ENCODE peak calls at places on chromosomes 2 and 18, in five cellular contexts. H, K, S, P and N are unnamed samples.

GRCh38 chr2:8145385-8145784 is 536.5 kb upstream of the ID2 start:
- DNase-seq in H (no peak), K (peak), S (no peak), P (no peak), N (no peak)

GRCh38 chr2:231633259-231633976 is 40.8 kb downstream of the TEX44 start:
- DNase-seq in H (no peak), K (no peak), S (no peak), P (no peak), N (no peak)

GRCh38 chr2:132798334-132798733 is 128.3 kb upstream of the LYPD1 start:
- DNase-seq in H (no peak), K (no peak), S (no peak), P (no peak), N (no peak)

GRCh38 chr2:45891719-45892118 is 240.2 kb downstream of the PRKCE start:
- DNase-seq in H (no peak), K (no peak), S (no peak), P (peak), N (no peak)

GRCh38 chr2:16199882-16200590 is 259.7 kb downstream of the MYCN start:
- DNase-seq in H (no peak), K (no peak), S (no peak), P (no peak), N (no peak)

GRCh38 chr2:196618661-196619060 is 20.9 kb upstream of the CCDC150 start:
- DNase-seq in H (no peak), K (no peak), S (no peak), P (no peak), N (no peak)

GRCh38 chr2:220192994-220193753 is 565.7 kb downstream of the SLC4A3 start:
- DNase-seq in H (no peak), K (peak), S (no peak), P (no peak), N (peak)

GRCh38 chr18:26225022-26225693 is 1.1 kb upstream of the TAF4B start:
- DNase-seq in H (no peak), K (no peak), S (no peak), P (no peak), N (no peak)

GRCh38 chr2:101418704-101419663 is 31.7 kb upstream of the CREG2 start:
- DNase-seq in H (peak), K (peak), S (peak), P (peak), N (peak)

GRCh38 chr18:12233378-12233777 is 20.8 kb upstream of the CIDEA start:
- DNase-seq in H (no peak), K (peak), S (no peak), P (no peak), N (peak)

GRCh38 chr2:202335791-202336467 is 40.2 kb upstream of the BMPR2 start:
- DNase-seq in H (no peak), K (peak), S (no peak), P (no peak), N (peak)

GRCh38 chr2:127566576-127566975 is 31.1 kb downstream of the MYO7B start:
- DNase-seq in H (no peak), K (no peak), S (no peak), P (no peak), N (no peak)

GRCh38 chr2:239259173-239259572 is 141.6 kb downstream of the HDAC4 start:
- DNase-seq in H (no peak), K (no peak), S (no peak), P (no peak), N (no peak)

GRCh38 chr18:29123706-29124530 is 947.0 kb upstream of the CDH2 start:
- DNase-seq in H (no peak), K (no peak), S (no peak), P (no peak), N (peak)

GRCh38 chr2:63581266-63581961 is 6.9 kb downstream of the WDPCP start:
- DNase-seq in H (no peak), K (no peak), S (peak), P (peak), N (peak)

GRCh38 chr2:37196320-37197195 is at the start of gene CEBPZOS:
- DNase-seq in H (peak), K (peak), S (peak), P (peak), N (peak)

GRCh38 chr2:148965596-148966431 is 72.7 kb upstream of the LYPD6B start:
- DNase-seq in H (no peak), K (no peak), S (no peak), P (peak), N (no peak)

GRCh38 chr2:241665731-241666440 is 20.7 kb downstream of the DTYMK start:
- DNase-seq in H (no peak), K (no peak), S (no peak), P (no peak), N (peak)

GRCh38 chr2:192288290-192288689 is 93.6 kb upstream of the TMEFF2 start:
- DNase-seq in H (no peak), K (no peak), S (no peak), P (no peak), N (no peak)

GRCh38 chr2:25453199-25453903 is 111.6 kb upstream of the DNMT3A start:
- DNase-seq in H (no peak), K (peak), S (no peak), P (no peak), N (peak)

GRCh38 chr2:102187191-102188150 is 648 bp downstream of the IL1RL2 start:
- DNase-seq in H (peak), K (peak), S (peak), P (peak), N (peak)

GRCh38 chr18:45874501-45875184 is 49.2 kb downstream of the SIGLEC15 start:
- DNase-seq in H (no peak), K (peak), S (no peak), P (no peak), N (no peak)

GRCh38 chr2:106890611-106891010 is 4.6 kb upstream of the ST6GAL2 start:
- DNase-seq in H (no peak), K (no peak), S (no peak), P (no peak), N (no peak)

GRCh38 chr18:31454066-31454708 is 6.6 kb downstream of the DSG3 start:
- DNase-seq in H (no peak), K (no peak), S (no peak), P (no peak), N (peak)

GRCh38 chr2:2547451-2547850 is 216.4 kb upstream of the MYT1L start:
- DNase-seq in H (no peak), K (no peak), S (no peak), P (no peak), N (no peak)

GRCh38 chr18:51157215-51157614 is 40.3 kb downstream of the MEX3C start:
- DNase-seq in H (no peak), K (no peak), S (no peak), P (no peak), N (no peak)

GRCh38 chr18:36301884-36302283 is 4.4 kb downstream of the FHOD3 start:
- DNase-seq in H (no peak), K (no peak), S (no peak), P (no peak), N (no peak)

GRCh38 chr2:235541016-235541415 is 47.2 kb downstream of the AGAP1 start:
- DNase-seq in H (no peak), K (no peak), S (no peak), P (no peak), N (no peak)

GRCh38 chr2:166031054-166031453 is 77.5 kb upstream of the TTC21B start:
- DNase-seq in H (no peak), K (peak), S (no peak), P (no peak), N (peak)

GRCh38 chr2:226887940-226888339 is 52.1 kb downstream of the RHBDD1 start:
- DNase-seq in H (no peak), K (peak), S (no peak), P (no peak), N (no peak)

GRCh38 chr2:55232863-55233657 is 572 bp downstream of the RPS27A start:
- DNase-seq in H (peak), K (peak), S (peak), P (peak), N (peak)

GRCh38 chr2:148253716-148254115 is 232.8 kb downstream of the MBD5 start:
- DNase-seq in H (no peak), K (no peak), S (no peak), P (no peak), N (peak)

GRCh38 chr2:127085260-127085666 is 21.7 kb downstream of the BIN1 start:
- DNase-seq in H (no peak), K (no peak), S (no peak), P (peak), N (no peak)

GRCh38 chr2:47195149-47195548 is 40.0 kb upstream of the STPG4 start:
- DNase-seq in H (no peak), K (peak), S (no peak), P (no peak), N (peak)